ENCODE peak calls at places on chromosome 11, in six cellular contexts. J is ovary; Q is tibial nerve; P is testis; O is naive thymus-derived CD4-positive, alpha-beta T cell; R is uterus. K is an unnamed sample.

GRCh38 chr11:128884703-128885338 is 6.3 kb upstream of the KCNJ5 start:
- DNase-seq in J (peak), Q (peak), P (peak), O (peak), R (peak), K (peak)

GRCh38 chr11:113974741-113975470 is at the start of gene HTR3A:
- DNase-seq in J (peak), Q (no peak), P (peak), O (no peak), R (peak), K (no peak)

GRCh38 chr11:128804481-128804880 is 62.6 kb downstream of the KCNJ1 start:
- DNase-seq in J (no peak), Q (no peak), P (no peak), O (no peak), R (no peak), K (no peak)

GRCh38 chr11:88357323-88358039 is 19.9 kb upstream of the CTSC start:
- DNase-seq in J (no peak), Q (no peak), P (no peak), O (no peak), R (no peak), K (no peak)

GRCh38 chr11:126816655-126817054 is 183.9 kb downstream of the KIRREL3 start:
- DNase-seq in J (no peak), Q (no peak), P (no peak), O (no peak), R (no peak), K (no peak)

GRCh38 chr11:120172054-120172881 is 34.4 kb upstream of the TRIM29 start:
- DNase-seq in J (peak), Q (peak), P (peak), O (peak), R (peak), K (peak)

GRCh38 chr11:47928426-47928825 is 51.9 kb upstream of the PTPRJ start:
- DNase-seq in J (no peak), Q (no peak), P (no peak), O (no peak), R (no peak), K (no peak)

GRCh38 chr11:110467556-110467955 is 37.8 kb downstream of the FDX1 start:
- DNase-seq in J (no peak), Q (no peak), P (no peak), O (no peak), R (no peak), K (no peak)

GRCh38 chr11:69166186-69167115 is 10.7 kb downstream of the SMIM38 start:
- DNase-seq in J (no peak), Q (no peak), P (no peak), O (peak), R (peak), K (no peak)

GRCh38 chr11:88979641-88980040 is 86.1 kb downstream of the GRM5 start:
- DNase-seq in J (no peak), Q (no peak), P (no peak), O (no peak), R (no peak), K (no peak)

GRCh38 chr11:23509821-23510220 is 649.5 kb upstream of the CCDC179 start:
- DNase-seq in J (no peak), Q (no peak), P (no peak), O (no peak), R (no peak), K (no peak)

GRCh38 chr11:115674176-115674575 is 170.0 kb upstream of the CADM1 start:
- DNase-seq in J (no peak), Q (no peak), P (no peak), O (no peak), R (no peak), K (no peak)

GRCh38 chr11:75389276-75389605 is 10.1 kb upstream of the RPS3 start:
- DNase-seq in J (no peak), Q (no peak), P (no peak), O (no peak), R (no peak), K (no peak)

GRCh38 chr11:88520391-88520790 is 182.9 kb upstream of the CTSC start:
- DNase-seq in J (no peak), Q (no peak), P (no peak), O (no peak), R (no peak), K (no peak)

GRCh38 chr11:64358907-64359711 is at the start of gene RPS6KA4:
- DNase-seq in J (peak), Q (peak), P (peak), O (peak), R (peak), K (peak)

GRCh38 chr11:64362339-64362738 is 3.4 kb downstream of the RPS6KA4 start:
- DNase-seq in J (no peak), Q (no peak), P (no peak), O (no peak), R (no peak), K (no peak)

GRCh38 chr11:64359712-64360402 is 895 bp downstream of the RPS6KA4 start:
- DNase-seq in J (no peak), Q (no peak), P (no peak), O (peak), R (no peak), K (peak)

GRCh38 chr11:64361659-64362058 is 2.7 kb downstream of the RPS6KA4 start:
- DNase-seq in J (no peak), Q (no peak), P (no peak), O (no peak), R (no peak), K (no peak)

DNA sequence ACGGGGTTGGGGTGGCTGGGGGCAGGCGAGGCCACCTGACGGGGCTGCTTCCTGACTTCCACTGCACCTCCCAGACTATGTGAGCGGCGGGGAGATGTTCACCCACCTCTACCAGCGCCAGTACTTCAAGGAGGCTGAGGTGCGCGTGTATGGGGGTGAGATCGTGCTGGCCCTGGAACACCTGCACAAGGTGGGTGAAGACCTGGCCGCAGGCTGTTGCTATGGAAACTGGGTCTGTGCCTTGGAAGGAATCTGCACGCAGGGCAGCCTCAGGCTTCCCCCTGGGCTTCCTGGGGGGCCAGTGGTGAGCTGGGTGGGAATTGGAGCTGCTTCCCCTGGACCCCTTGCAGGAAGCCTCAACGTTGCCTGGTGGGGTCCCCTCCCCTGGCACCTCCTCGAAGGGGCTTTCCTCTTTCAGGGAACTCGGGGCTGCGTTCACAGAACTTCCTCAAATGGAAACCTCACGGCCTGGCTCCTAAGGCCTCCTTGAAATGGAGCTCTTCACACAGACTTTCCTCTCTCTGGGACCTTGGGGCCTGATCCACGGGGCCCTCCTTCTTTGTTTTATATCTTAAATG is 1.5 kb downstream of the RPS6KA4 start:
- DNase-seq in J (no peak), Q (no peak), P (no peak), O (no peak), R (no peak), K (no peak)
- H3K4me3 ChIP-seq in J (no peak), Q (no peak), P (no peak), O (peak), R (no peak), K (peak)

DNA sequence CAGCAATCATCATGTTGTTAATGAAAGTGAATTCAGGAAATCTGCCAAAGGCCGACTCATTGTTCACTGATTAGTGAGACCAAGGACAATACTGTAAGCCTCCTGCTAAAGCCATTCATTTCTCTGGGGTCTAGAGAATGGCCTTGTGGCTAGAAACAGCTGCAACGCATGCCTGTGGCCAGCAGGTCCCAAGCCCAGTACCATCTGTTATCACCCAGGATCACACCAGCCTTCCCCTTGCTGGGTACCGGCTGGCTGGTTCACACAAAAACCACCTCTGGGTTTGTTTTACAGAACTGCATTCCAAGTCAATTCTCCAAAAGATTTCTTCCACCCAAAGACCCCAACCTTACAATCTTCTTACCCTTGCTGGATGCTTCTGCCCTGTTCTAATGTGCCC is 1.1 kb downstream of the PLAAT5 start:
- DNase-seq in J (no peak), Q (no peak), P (peak), O (no peak), R (no peak), K (no peak)
- H3K4me3 ChIP-seq in J (no peak), Q (peak), P (peak), O (no peak), R (no peak), K (no peak)

GRCh38 chr11:33530824-33531223 is 169.8 kb downstream of the C11orf91 start:
- DNase-seq in J (no peak), Q (no peak), P (no peak), O (no peak), R (no peak), K (no peak)
- H3K4me3 ChIP-seq in J (no peak), Q (no peak), P (no peak), O (no peak), R (no peak), K (no peak)

GRCh38 chr11:67268684-67269268 is 2.5 kb downstream of the GRK2 start:
- DNase-seq in J (peak), Q (no peak), P (no peak), O (no peak), R (peak), K (no peak)
- H3K4me3 ChIP-seq in J (no peak), Q (peak), P (no peak), O (peak), R (no peak), K (peak)

GRCh38 chr11:72789493-72790131 is 4.2 kb downstream of the STARD10 start:
- DNase-seq in J (no peak), Q (no peak), P (no peak), O (no peak), R (peak), K (no peak)

GRCh38 chr11:72793452-72794367 is at the start of gene STARD10:
- DNase-seq in J (peak), Q (peak), P (peak), O (peak), R (peak), K (peak)

GRCh38 chr11:72788250-72788649 is 5.6 kb downstream of the STARD10 start:
- DNase-seq in J (no peak), Q (no peak), P (no peak), O (no peak), R (no peak), K (no peak)

GRCh38 chr11:72792437-72793021 is 1.3 kb downstream of the STARD10 start:
- DNase-seq in J (no peak), Q (no peak), P (no peak), O (no peak), R (no peak), K (no peak)

GRCh38 chr11:72793081-72793451 is 781 bp downstream of the STARD10 start:
- DNase-seq in J (no peak), Q (no peak), P (no peak), O (no peak), R (no peak), K (no peak)
- H3K4me3 ChIP-seq in J (peak), Q (no peak), P (peak), O (peak), R (peak), K (peak)

GRCh38 chr11:45899086-45899447 is 8.0 kb downstream of the FREY1 start:
- DNase-seq in J (no peak), Q (no peak), P (no peak), O (no peak), R (no peak), K (no peak)
- H3K4me3 ChIP-seq in J (peak), Q (peak), P (peak), O (no peak), R (no peak), K (peak)

GRCh38 chr11:111925953-111926352 is 7.2 kb downstream of the C11orf52 start:
- DNase-seq in J (no peak), Q (no peak), P (no peak), O (no peak), R (peak), K (no peak)

GRCh38 chr11:111923351-111923788 is 4.7 kb downstream of the C11orf52 start:
- DNase-seq in J (no peak), Q (peak), P (peak), O (no peak), R (no peak), K (no peak)

GRCh38 chr11:111920908-111921307 is 2.2 kb downstream of the C11orf52 start:
- DNase-seq in J (no peak), Q (no peak), P (no peak), O (no peak), R (no peak), K (no peak)

GRCh38 chr11:111923951-111924350 is 5.2 kb downstream of the C11orf52 start:
- DNase-seq in J (no peak), Q (no peak), P (no peak), O (no peak), R (no peak), K (no peak)

GRCh38 chr11:111922803-111923202 is 4.1 kb downstream of the C11orf52 start:
- DNase-seq in J (no peak), Q (peak), P (peak), O (no peak), R (peak), K (no peak)
- H3K4me3 ChIP-seq in J (no peak), Q (no peak), P (no peak), O (no peak), R (no peak), K (no peak)

GRCh38 chr11:66641834-66642233 is 3.3 kb downstream of the RBM4 start:
- DNase-seq in J (no peak), Q (no peak), P (no peak), O (no peak), R (no peak), K (no peak)
- H3K4me3 ChIP-seq in J (peak), Q (no peak), P (no peak), O (peak), R (no peak), K (peak)